ENCODE peak calls at places on chromosomes 16 and 17, in five cellular contexts. Z is A549, F is ovary, K is stomach, H is tibial nerve. Y is an unnamed sample.

GRCh38 chr17:31226373-31226772 is 70.7 kb downstream of the OMG start:
- DNase-seq in Z (no peak), F (no peak), K (no peak), H (no peak), Y (no peak)

GRCh38 chr17:79365836-79366831 is 244.7 kb downstream of the RBFOX3 start:
- DNase-seq in Z (no peak), F (no peak), K (no peak), H (no peak), Y (no peak)

GRCh38 chr17:75909812-75910274 is 5.2 kb upstream of the MRPL38 start:
- DNase-seq in Z (no peak), F (peak; percentile 59), K (no peak), H (no peak), Y (no peak)

GRCh38 chr17:37824534-37825485 is 80.0 kb upstream of the HNF1B start:
- DNase-seq in Z (peak; percentile 95), F (no peak), K (no peak), H (no peak), Y (no peak)

GRCh38 chr17:4600563-4600962 is 16.2 kb downstream of the SMTNL2 start:
- DNase-seq in Z (no peak), F (no peak), K (no peak), H (no peak), Y (no peak)

GRCh38 chr16:79278506-79278905 is 322.0 kb downstream of the MAF start:
- DNase-seq in Z (no peak), F (no peak), K (no peak), H (no peak), Y (peak; percentile 48)

GRCh38 chr17:41413982-41414381 is 10.4 kb downstream of the KRT37 start:
- DNase-seq in Z (no peak), F (no peak), K (no peak), H (no peak), Y (no peak)

GRCh38 chr17:58285422-58285810 is 4.7 kb upstream of the MPO start:
- DNase-seq in Z (no peak), F (no peak), K (no peak), H (no peak), Y (no peak)

GRCh38 chr16:53817117-53817516 is 113.2 kb downstream of the FTO start:
- DNase-seq in Z (peak; percentile 62), F (no peak), K (no peak), H (no peak), Y (no peak)

GRCh38 chr16:65388592-65388991 is 266.7 kb upstream of the CDH11 start:
- DNase-seq in Z (no peak), F (no peak), K (no peak), H (no peak), Y (no peak)

GRCh38 chr16:67326472-67327309 is at the start of the genes KCTD19 and LRRC36:
- DNase-seq in Z (peak; percentile 93), F (peak; percentile 76), K (peak; percentile 78), H (no peak), Y (peak; percentile 83)

GRCh38 chr16:68844211-68844564 is 857 bp downstream of the TANGO6 start:
- DNase-seq in Z (peak; percentile 25), F (no peak), K (no peak), H (no peak), Y (no peak)

GRCh38 chr16:28193530-28194423 is 18.0 kb downstream of the XPO6 start:
- DNase-seq in Z (no peak), F (no peak), K (no peak), H (no peak), Y (no peak)

GRCh38 chr17:62807812-62808575 is at the start of gene MARCHF10:
- DNase-seq in Z (no peak), F (peak; percentile 27), K (peak; percentile 28), H (no peak), Y (no peak)

GRCh38 chr17:42323268-42323773 is 35.0 kb downstream of the STAT5A start:
- DNase-seq in Z (no peak), F (no peak), K (no peak), H (no peak), Y (no peak)

DNA sequence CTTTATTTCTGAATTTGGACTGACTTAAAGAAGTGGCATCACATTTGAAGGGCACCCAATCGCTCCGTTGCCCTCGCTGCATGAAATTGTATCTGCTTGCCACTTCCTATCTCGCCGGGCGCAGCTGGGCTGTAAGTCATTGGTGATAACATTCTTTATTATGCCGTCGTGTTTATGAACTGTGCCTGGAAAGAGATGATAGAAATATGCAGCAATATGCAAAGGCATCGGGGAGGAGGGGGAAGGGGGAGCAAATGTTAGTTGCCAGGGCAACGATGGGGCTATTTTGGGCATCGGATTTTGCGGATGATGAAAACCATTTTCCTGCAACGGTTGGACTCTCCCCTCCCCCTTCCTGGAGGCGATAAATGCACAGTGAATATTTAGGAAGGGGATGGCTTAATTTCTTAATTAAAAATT is 386.9 kb upstream of the TNRC6C start:
- DNase-seq in Z (no peak), F (no peak), K (peak; percentile 32), H (no peak), Y (peak; percentile 43)
- TF ChIP-seq POLR2A in Z (no peak), F (no peak), K (no peak), H (no peak), Y (no peak)

GRCh38 chr17:6638046-6638908 is 2.2 kb downstream of the KIAA0753 start:
- DNase-seq in Z (no peak), F (no peak), K (no peak), H (no peak), Y (no peak)

GRCh38 chr17:6636616-6637457 is 3.7 kb downstream of the KIAA0753 start:
- DNase-seq in Z (no peak), F (no peak), K (no peak), H (no peak), Y (no peak)

GRCh38 chr17:6637458-6637840 is 3.1 kb downstream of the KIAA0753 start:
- DNase-seq in Z (no peak), F (no peak), K (no peak), H (no peak), Y (no peak)

GRCh38 chr17:6633263-6633662 is 7.2 kb downstream of the KIAA0753 start:
- DNase-seq in Z (no peak), F (no peak), K (no peak), H (no peak), Y (no peak)

GRCh38 chr17:6636105-6636504 is 4.4 kb downstream of the KIAA0753 start:
- DNase-seq in Z (no peak), F (no peak), K (no peak), H (no peak), Y (no peak)
- H3K9me3 ChIP-seq in Z (no peaks in the 10 kb centered on the region), F (no peaks in the 10 kb centered on the region), K (no peaks in the 10 kb centered on the region), H (no peaks in the 10 kb centered on the region), Y (no peaks in the 10 kb centered on the region)

GRCh38 chr16:70572050-70572925 is 48.7 kb downstream of the SF3B3 start:
- DNase-seq in Z (no peak), F (no peak), K (no peak), H (no peak), Y (no peak)

GRCh38 chr16:70571623-70572022 is 48.0 kb downstream of the SF3B3 start:
- DNase-seq in Z (no peak), F (no peak), K (no peak), H (no peak), Y (peak; percentile 24)

GRCh38 chr16:70569752-70570151 is 46.1 kb downstream of the SF3B3 start:
- DNase-seq in Z (no peak), F (no peak), K (no peak), H (no peak), Y (no peak)

GRCh38 chr16:70570967-70571570 is 47.5 kb downstream of the SF3B3 start:
- DNase-seq in Z (no peak), F (no peak), K (no peak), H (no peak), Y (no peak)

GRCh38 chr16:70568601-70569217 is 45.1 kb downstream of the SF3B3 start:
- DNase-seq in Z (no peak), F (no peak), K (no peak), H (no peak), Y (peak; percentile 42)
- TF ChIP-seq POLR2A in Z (no peak), F (no peak), K (no peak), H (no peak), Y (no peak)

GRCh38 chr16:24381470-24382118 is 125.5 kb downstream of the CACNG3 start:
- DNase-seq in Z (no peak), F (no peak), K (no peak), H (no peak), Y (no peak)
- H3K9me3 ChIP-seq in Z (peaks cover 28% of the 10 kb centered on the region), F (no peaks in the 10 kb centered on the region), K (peaks cover 12% of the 10 kb centered on the region), H (peaks cover 58% of the 10 kb centered on the region), Y (peaks cover 11% of the 10 kb centered on the region)

GRCh38 chr17:65892912-65893377 is 299.0 kb downstream of the CEP112 start:
- DNase-seq in Z (no peak), F (no peak), K (no peak), H (no peak), Y (no peak)
- TF ChIP-seq POLR2A in Z (no peak), F (no peak), K (no peak), H (no peak), Y (no peak)

Y was measured in Peyer's patch.